ENCODE peak calls at places on chromosomes 3 and 15, in nine cellular contexts. R, W, Q, N, U, T, A, H and V are unnamed samples.

GRCh38 chr3:138850151-138850550 is 15.4 kb upstream of the PIK3CB start:
- DNase-seq in R (no peak), W (no peak), Q (no peak), N (peak; percentile 51), U (peak; percentile 50), T (peak; percentile 48), A (no peak), H (no peak), V (no peak)

GRCh38 chr3:45575491-45575923 is 19.0 kb upstream of the LIMD1 start:
- DNase-seq in R (no peak), W (no peak), Q (no peak), N (peak; percentile 65), U (peak; percentile 52), T (no peak), A (no peak), H (no peak), V (no peak)

GRCh38 chr3:24591661-24592555 is 97.3 kb upstream of the THRB start:
- DNase-seq in R (no peak), W (no peak), Q (no peak), N (no peak), U (peak; percentile 80), T (no peak), A (peak; percentile 53), H (no peak), V (no peak)

GRCh38 chr3:71266875-71267274 is 316.7 kb downstream of the FOXP1 start:
- DNase-seq in R (no peak), W (no peak), Q (no peak), N (no peak), U (no peak), T (no peak), A (no peak), H (no peak), V (no peak)

GRCh38 chr15:66842710-66843441 is 140.8 kb downstream of the SMAD6 start:
- DNase-seq in R (peak; percentile 91), W (no peak), Q (peak; percentile 43), N (peak; percentile 71), U (peak; percentile 91), T (peak; percentile 78), A (peak; percentile 67), H (peak; percentile 79), V (peak; percentile 55)

GRCh38 chr3:135964160-135964955 is 1.2 kb upstream of the PPP2R3A start:
- DNase-seq in R (no peak), W (no peak), Q (no peak), N (no peak), U (no peak), T (no peak), A (no peak), H (no peak), V (no peak)

GRCh38 chr3:186216903-186217819 is 108.3 kb upstream of the ETV5 start:
- DNase-seq in R (no peak), W (no peak), Q (no peak), N (no peak), U (peak; percentile 20), T (no peak), A (no peak), H (no peak), V (no peak)

GRCh38 chr3:138441742-138442141 is 7.3 kb downstream of the ESYT3 start:
- DNase-seq in R (no peak), W (no peak), Q (no peak), N (no peak), U (peak; percentile 49), T (no peak), A (no peak), H (no peak), V (no peak)

GRCh38 chr3:37179144-37179967 is 5.0 kb upstream of the LRRFIP2 start:
- DNase-seq in R (no peak), W (no peak), Q (no peak), N (no peak), U (no peak), T (no peak), A (no peak), H (no peak), V (no peak)

GRCh38 chr3:37183976-37184375 is 9.6 kb upstream of the LRRFIP2 start:
- DNase-seq in R (no peak), W (no peak), Q (no peak), N (peak; percentile 69), U (no peak), T (no peak), A (no peak), H (no peak), V (no peak)

GRCh38 chr3:37182816-37183215 is 8.4 kb upstream of the LRRFIP2 start:
- DNase-seq in R (no peak), W (no peak), Q (no peak), N (no peak), U (no peak), T (no peak), A (no peak), H (no peak), V (no peak)

GRCh38 chr3:37183375-37183831 is 9.0 kb upstream of the LRRFIP2 start:
- DNase-seq in R (no peak), W (no peak), Q (no peak), N (peak; percentile 88), U (peak; percentile 95), T (no peak), A (peak; percentile 57), H (no peak), V (peak; percentile 37)

DNA sequence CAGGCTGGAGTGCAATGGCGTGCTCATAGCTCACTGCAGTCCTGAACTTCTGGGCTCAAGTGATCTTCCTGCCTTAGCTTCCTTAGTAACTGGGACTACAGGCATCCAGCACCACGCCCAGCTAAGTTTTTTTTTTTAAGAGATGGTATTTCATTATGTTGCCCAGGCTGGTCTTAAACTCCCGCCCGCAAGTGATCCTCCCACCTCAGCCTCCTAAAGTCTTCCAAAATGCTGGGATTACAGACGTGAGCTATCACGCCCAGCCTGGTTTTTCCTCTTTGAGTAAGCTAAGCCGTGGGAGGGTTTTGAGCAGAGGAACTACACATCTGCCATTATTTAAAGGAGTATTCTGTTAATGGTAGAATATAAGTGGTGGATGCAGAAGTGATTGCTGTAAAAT is 7.4 kb upstream of the LRRFIP2 start:
- DNase-seq in R (no peak), W (no peak), Q (no peak), N (no peak), U (peak; percentile 53), T (no peak), A (no peak), H (no peak), V (no peak)
- TF ChIP-seq CTCF in R (no peak), W (no peak), Q (no peak), N (no peak), U (no peak), T (no peak), A (no peak), H (no peak), V (no peak)

DNA sequence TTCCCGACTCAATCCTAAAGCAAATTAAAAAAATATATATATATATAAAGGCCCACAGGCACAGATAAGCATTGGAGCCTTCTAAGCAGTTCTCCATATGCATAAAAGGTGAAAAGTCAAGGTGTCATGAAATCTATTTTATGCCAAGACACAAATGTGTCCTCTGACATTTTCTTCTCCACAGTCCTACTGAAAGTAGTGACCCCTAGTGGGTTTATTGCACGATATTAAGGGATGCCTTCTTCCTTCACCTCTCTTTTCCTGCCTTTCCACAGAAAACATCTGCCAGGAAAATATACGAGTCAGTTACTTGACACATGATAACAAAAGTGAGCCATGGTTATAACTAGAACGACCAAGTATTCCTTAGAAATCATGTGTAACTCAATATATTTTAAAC is 303.2 kb downstream of the TIGIT start:
- DNase-seq in R (no peak), W (no peak), Q (no peak), N (no peak), U (peak; percentile 30), T (no peak), A (no peak), H (no peak), V (no peak)
- TF ChIP-seq CTCF in R (no peak), W (no peak), Q (no peak), N (peak; percentile 23), U (no peak), T (peak; percentile 27), A (peak; percentile 21), H (no peak), V (no peak)

DNA sequence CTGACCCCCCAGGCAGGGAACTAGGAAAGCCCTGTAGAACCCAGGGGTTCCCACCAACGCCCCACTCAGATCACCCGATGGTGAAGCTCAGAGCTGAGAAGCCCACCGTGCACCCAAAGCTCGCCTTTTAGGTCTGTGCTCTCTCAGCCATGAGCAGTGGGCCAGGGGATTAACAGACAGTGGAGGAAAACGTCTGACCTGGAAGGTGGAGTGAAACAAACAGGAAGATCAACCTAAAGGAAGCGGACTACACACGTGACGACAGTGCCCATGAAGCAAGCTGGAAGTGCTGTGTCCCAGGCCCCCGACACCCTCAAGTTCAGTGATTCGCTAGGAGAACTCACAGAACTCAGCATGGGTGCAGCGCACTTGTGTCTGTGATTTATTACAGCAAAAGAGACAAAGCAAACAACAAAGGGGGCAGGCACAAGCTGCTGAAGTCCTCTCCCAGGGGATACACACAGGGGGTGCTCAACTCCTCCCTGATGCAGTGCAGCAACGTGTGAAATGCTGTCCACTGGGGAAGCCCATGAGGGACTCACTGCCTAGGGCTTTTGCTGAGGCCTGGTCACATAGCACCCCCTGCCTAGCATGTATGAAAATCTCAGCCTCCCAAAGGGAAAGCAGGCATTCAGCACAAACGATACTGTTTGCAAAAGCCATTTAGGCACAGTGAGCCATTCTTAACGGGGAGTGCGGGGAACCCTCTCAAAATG is 43.5 kb downstream of the CFAP92 start:
- DNase-seq in R (no peak), W (no peak), Q (no peak), N (no peak), U (peak; percentile 8), T (peak; percentile 40), A (peak; percentile 44), H (no peak), V (peak; percentile 34)
- TF ChIP-seq CTCF in R (no peak), W (no peak), Q (no peak), N (peak; percentile 39), U (peak; percentile 22), T (peak; percentile 23), A (no peak), H (no peak), V (no peak)

GRCh38 chr15:31758126-31758525 is 272.2 kb upstream of the CHRNA7 start:
- DNase-seq in R (peak; percentile 59), W (peak; percentile 69), Q (no peak), N (no peak), U (peak; percentile 2), T (no peak), A (peak; percentile 81), H (no peak), V (peak; percentile 56)
- TF ChIP-seq CTCF in R (no peak), W (no peak), Q (no peak), N (no peak), U (no peak), T (no peak), A (no peak), H (no peak), V (no peak)

DNA sequence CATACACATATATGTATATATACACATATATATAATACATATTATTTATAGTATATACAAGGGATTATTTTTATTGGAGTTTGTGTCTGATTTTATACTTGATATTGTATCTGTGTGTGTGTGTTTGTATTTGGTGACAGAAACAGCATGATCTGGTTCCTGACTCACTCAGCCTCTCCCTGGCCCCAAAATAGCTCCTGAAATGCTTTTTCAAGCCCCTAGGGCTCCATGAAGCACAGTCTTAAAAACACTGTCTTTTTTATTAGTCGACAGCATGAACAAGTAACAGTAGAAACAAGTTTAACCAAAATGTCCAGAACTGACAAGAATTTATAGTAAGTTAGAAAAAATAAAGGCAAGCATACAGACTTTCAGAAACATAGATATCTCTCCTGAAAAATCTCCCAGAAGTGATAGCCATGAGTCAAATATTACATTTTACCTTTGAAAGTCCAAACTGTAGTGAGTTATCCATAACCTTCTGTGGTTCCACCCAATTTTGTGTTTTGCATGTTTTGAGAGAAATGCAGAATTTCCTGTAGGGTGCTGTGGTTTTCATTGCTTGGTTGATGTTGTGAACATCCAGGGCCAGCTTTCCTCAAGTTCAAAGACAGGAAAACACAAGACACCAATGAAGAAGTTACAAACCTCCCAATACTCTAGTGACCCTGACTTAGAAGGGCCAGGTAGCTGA is 98.5 kb upstream of the CCDC80 start:
- DNase-seq in R (no peak), W (no peak), Q (no peak), N (no peak), U (peak; percentile 67), T (no peak), A (peak; percentile 27), H (no peak), V (no peak)
- TF ChIP-seq CTCF in R (no peak), W (no peak), Q (no peak), N (no peak), U (no peak), T (no peak), A (no peak), H (no peak), V (no peak)